ENCODE peak calls at places on chromosomes 7 and 10, in six cellular contexts. One of them, this sample, is unnamed.

GRCh38 chr10:77045046-77045445 is 592.6 kb downstream of the KCNMA1 start:
- DNase-seq in nephron progenitor cell: no peak
- DNase-seq in lung: no peak
- DNase-seq in activated CD8-positive, alpha-beta T cell treated with anti-CD3 and anti-CD28 coated beads for 36 hours: no peak
- DNase-seq in AG09309: no peak
- DNase-seq in IMR-90: no peak
- DNase-seq in this sample: no peak

GRCh38 chr7:120407015-120407414 is 134.0 kb downstream of the KCND2 start:
- DNase-seq in activated CD8-positive, alpha-beta T cell treated with anti-CD3 and anti-CD28 coated beads for 36 hours: no peak
- DNase-seq in lung: no peak
- DNase-seq in nephron progenitor cell: no peak
- DNase-seq in AG09309: no peak
- DNase-seq in IMR-90: no peak
- DNase-seq in this sample: no peak

GRCh38 chr7:126398285-126398684 is 854.5 kb downstream of the GRM8 start:
- DNase-seq in IMR-90: no peak
- DNase-seq in lung: no peak
- DNase-seq in nephron progenitor cell: no peak
- DNase-seq in AG09309: no peak
- DNase-seq in activated CD8-positive, alpha-beta T cell treated with anti-CD3 and anti-CD28 coated beads for 36 hours: no peak
- DNase-seq in this sample: no peak

GRCh38 chr7:42734568-42734967 is 177.3 kb downstream of the C7orf25 start:
- DNase-seq in activated CD8-positive, alpha-beta T cell treated with anti-CD3 and anti-CD28 coated beads for 36 hours: no peak
- DNase-seq in IMR-90: peak; percentile 1
- DNase-seq in lung: no peak
- DNase-seq in AG09309: peak; percentile 7
- DNase-seq in nephron progenitor cell: no peak
- DNase-seq in this sample: no peak

GRCh38 chr10:126468876-126469643 is 80.8 kb upstream of the ADAM12 start:
- DNase-seq in lung: no peak
- DNase-seq in activated CD8-positive, alpha-beta T cell treated with anti-CD3 and anti-CD28 coated beads for 36 hours: no peak
- DNase-seq in IMR-90: no peak
- DNase-seq in AG09309: peak; percentile 35
- DNase-seq in nephron progenitor cell: no peak
- DNase-seq in this sample: no peak

GRCh38 chr7:120740348-120740747 is 117.6 kb downstream of the TSPAN12 start:
- DNase-seq in IMR-90: peak; percentile 10
- DNase-seq in nephron progenitor cell: no peak
- DNase-seq in lung: no peak
- DNase-seq in AG09309: no peak
- DNase-seq in activated CD8-positive, alpha-beta T cell treated with anti-CD3 and anti-CD28 coated beads for 36 hours: no peak
- DNase-seq in this sample: no peak

GRCh38 chr7:153858335-153858734 is 193.9 kb upstream of the DPP6 start:
- DNase-seq in nephron progenitor cell: no peak
- DNase-seq in IMR-90: no peak
- DNase-seq in lung: no peak
- DNase-seq in AG09309: no peak
- DNase-seq in activated CD8-positive, alpha-beta T cell treated with anti-CD3 and anti-CD28 coated beads for 36 hours: no peak
- DNase-seq in this sample: no peak

GRCh38 chr7:118041336-118041878 is 142.6 kb upstream of the LSM8 start:
- DNase-seq in lung: no peak
- DNase-seq in nephron progenitor cell: no peak
- DNase-seq in activated CD8-positive, alpha-beta T cell treated with anti-CD3 and anti-CD28 coated beads for 36 hours: no peak
- DNase-seq in IMR-90: no peak
- DNase-seq in AG09309: no peak
- DNase-seq in this sample: no peak

GRCh38 chr7:121313793-121314676 is 14.8 kb upstream of the WNT16 start:
- DNase-seq in nephron progenitor cell: no peak
- DNase-seq in AG09309: peak; percentile 57
- DNase-seq in lung: no peak
- DNase-seq in IMR-90: no peak
- DNase-seq in activated CD8-positive, alpha-beta T cell treated with anti-CD3 and anti-CD28 coated beads for 36 hours: no peak
- DNase-seq in this sample: no peak

GRCh38 chr10:635088-635861 is 54.2 kb downstream of the DIP2C start:
- DNase-seq in activated CD8-positive, alpha-beta T cell treated with anti-CD3 and anti-CD28 coated beads for 36 hours: no peak
- DNase-seq in nephron progenitor cell: no peak
- DNase-seq in IMR-90: no peak
- DNase-seq in AG09309: no peak
- DNase-seq in lung: no peak
- DNase-seq in this sample: no peak

GRCh38 chr7:16026253-16027020 is 340.0 kb upstream of the MEOX2 start:
- DNase-seq in IMR-90: peak; percentile 84
- DNase-seq in nephron progenitor cell: no peak
- DNase-seq in activated CD8-positive, alpha-beta T cell treated with anti-CD3 and anti-CD28 coated beads for 36 hours: no peak
- DNase-seq in AG09309: no peak
- DNase-seq in lung: no peak
- DNase-seq in this sample: no peak

GRCh38 chr7:107742678-107743566 is 1.0 kb upstream of the CBLL1 start:
- DNase-seq in AG09309: no peak
- DNase-seq in nephron progenitor cell: peak; percentile 59
- DNase-seq in activated CD8-positive, alpha-beta T cell treated with anti-CD3 and anti-CD28 coated beads for 36 hours: no peak
- DNase-seq in lung: peak; percentile 70
- DNase-seq in IMR-90: no peak
- DNase-seq in this sample: no peak

GRCh38 chr10:50280049-50280448 is 28.7 kb upstream of the ASAH2 start:
- DNase-seq in nephron progenitor cell: no peak
- DNase-seq in activated CD8-positive, alpha-beta T cell treated with anti-CD3 and anti-CD28 coated beads for 36 hours: no peak
- DNase-seq in AG09309: no peak
- DNase-seq in IMR-90: no peak
- DNase-seq in lung: no peak
- DNase-seq in this sample: no peak

GRCh38 chr10:44295619-44296222 is 89.2 kb downstream of the CXCL12 start:
- DNase-seq in IMR-90: peak; percentile 17
- DNase-seq in lung: no peak
- DNase-seq in AG09309: no peak
- DNase-seq in nephron progenitor cell: no peak
- DNase-seq in activated CD8-positive, alpha-beta T cell treated with anti-CD3 and anti-CD28 coated beads for 36 hours: no peak
- DNase-seq in this sample: no peak

GRCh38 chr7:85529197-85529596 is 342.3 kb upstream of the SEMA3D start:
- DNase-seq in activated CD8-positive, alpha-beta T cell treated with anti-CD3 and anti-CD28 coated beads for 36 hours: no peak
- DNase-seq in IMR-90: peak; percentile 44
- DNase-seq in nephron progenitor cell: no peak
- DNase-seq in lung: no peak
- DNase-seq in AG09309: no peak
- DNase-seq in this sample: no peak

GRCh38 chr10:127195041-127195506 is 1.3 kb downstream of the INSYN2A start:
- DNase-seq in lung: no peak
- DNase-seq in activated CD8-positive, alpha-beta T cell treated with anti-CD3 and anti-CD28 coated beads for 36 hours: no peak
- DNase-seq in AG09309: no peak
- DNase-seq in nephron progenitor cell: peak; percentile 36
- DNase-seq in IMR-90: no peak
- DNase-seq in this sample: no peak

GRCh38 chr10:24665001-24665400 is 58.7 kb downstream of the ARHGAP21 start:
- DNase-seq in AG09309: no peak
- DNase-seq in nephron progenitor cell: no peak
- DNase-seq in IMR-90: no peak
- DNase-seq in lung: no peak
- DNase-seq in activated CD8-positive, alpha-beta T cell treated with anti-CD3 and anti-CD28 coated beads for 36 hours: no peak
- DNase-seq in this sample: no peak

GRCh38 chr10:88253120-88253519 is 330.0 kb downstream of the RNLS start:
- DNase-seq in IMR-90: no peak
- DNase-seq in AG09309: no peak
- DNase-seq in activated CD8-positive, alpha-beta T cell treated with anti-CD3 and anti-CD28 coated beads for 36 hours: no peak
- DNase-seq in lung: no peak
- DNase-seq in nephron progenitor cell: no peak
- DNase-seq in this sample: no peak
- TF ChIP-seq CTCF in IMR-90: no peak
- TF ChIP-seq CTCF in AG09309: no peak
- TF ChIP-seq CTCF in activated CD8-positive, alpha-beta T cell treated with anti-CD3 and anti-CD28 coated beads for 36 hours: no peak
- TF ChIP-seq CTCF in lung: no peak
- TF ChIP-seq CTCF in nephron progenitor cell: no peak
- TF ChIP-seq CTCF in this sample: no peak

GRCh38 chr10:94194256-94194655 is 168.5 kb downstream of the NOC3L start:
- DNase-seq in IMR-90: peak; percentile 57
- DNase-seq in lung: no peak
- DNase-seq in AG09309: no peak
- DNase-seq in activated CD8-positive, alpha-beta T cell treated with anti-CD3 and anti-CD28 coated beads for 36 hours: no peak
- DNase-seq in nephron progenitor cell: no peak
- DNase-seq in this sample: no peak
- TF ChIP-seq CTCF in IMR-90: peak; percentile 17
- TF ChIP-seq CTCF in lung: no peak
- TF ChIP-seq CTCF in AG09309: peak; percentile 32
- TF ChIP-seq CTCF in activated CD8-positive, alpha-beta T cell treated with anti-CD3 and anti-CD28 coated beads for 36 hours: no peak
- TF ChIP-seq CTCF in nephron progenitor cell: no peak
- TF ChIP-seq CTCF in this sample: no peak

DNA sequence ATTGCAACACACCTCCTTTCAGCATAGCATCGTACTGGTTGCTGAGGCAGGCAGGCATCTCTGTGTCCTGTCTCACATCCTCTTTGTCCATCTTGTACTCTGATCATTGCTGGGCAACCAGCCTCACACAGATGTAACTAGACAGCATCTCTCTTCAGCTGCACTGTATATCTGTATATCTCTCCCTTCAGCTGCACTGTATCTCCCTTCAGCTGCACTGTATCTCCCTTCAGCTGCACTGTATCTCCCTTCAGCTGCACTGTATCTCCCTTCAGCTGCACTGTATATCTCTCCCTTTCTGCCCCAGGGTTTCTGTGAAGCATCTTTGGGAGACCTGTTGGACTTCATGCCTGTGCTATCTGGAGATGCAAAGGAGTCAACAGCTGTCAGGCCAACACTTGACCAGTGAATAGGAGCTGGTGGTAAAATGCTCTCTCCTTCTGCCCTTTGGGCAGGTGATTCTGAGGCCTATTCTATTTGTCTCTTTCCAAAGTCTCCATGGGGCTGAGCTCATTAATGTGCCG is 40.3 kb downstream of the TMEM178B start:
- DNase-seq in IMR-90: no peak
- DNase-seq in nephron progenitor cell: no peak
- DNase-seq in activated CD8-positive, alpha-beta T cell treated with anti-CD3 and anti-CD28 coated beads for 36 hours: no peak
- DNase-seq in lung: no peak
- DNase-seq in AG09309: no peak
- DNase-seq in this sample: no peak
- TF ChIP-seq CTCF in IMR-90: no peak
- TF ChIP-seq CTCF in nephron progenitor cell: no peak
- TF ChIP-seq CTCF in activated CD8-positive, alpha-beta T cell treated with anti-CD3 and anti-CD28 coated beads for 36 hours: no peak
- TF ChIP-seq CTCF in lung: no peak
- TF ChIP-seq CTCF in AG09309: no peak
- TF ChIP-seq CTCF in this sample: no peak

GRCh38 chr7:1849351-1849951 is 179.4 kb downstream of the ELFN1 start:
- DNase-seq in lung: no peak
- DNase-seq in activated CD8-positive, alpha-beta T cell treated with anti-CD3 and anti-CD28 coated beads for 36 hours: no peak
- DNase-seq in AG09309: no peak
- DNase-seq in IMR-90: no peak
- DNase-seq in nephron progenitor cell: peak; percentile 12
- DNase-seq in this sample: no peak
- TF ChIP-seq CTCF in lung: no peak
- TF ChIP-seq CTCF in activated CD8-positive, alpha-beta T cell treated with anti-CD3 and anti-CD28 coated beads for 36 hours: no peak
- TF ChIP-seq CTCF in AG09309: no peak
- TF ChIP-seq CTCF in IMR-90: no peak
- TF ChIP-seq CTCF in nephron progenitor cell: no peak
- TF ChIP-seq CTCF in this sample: no peak

DNA sequence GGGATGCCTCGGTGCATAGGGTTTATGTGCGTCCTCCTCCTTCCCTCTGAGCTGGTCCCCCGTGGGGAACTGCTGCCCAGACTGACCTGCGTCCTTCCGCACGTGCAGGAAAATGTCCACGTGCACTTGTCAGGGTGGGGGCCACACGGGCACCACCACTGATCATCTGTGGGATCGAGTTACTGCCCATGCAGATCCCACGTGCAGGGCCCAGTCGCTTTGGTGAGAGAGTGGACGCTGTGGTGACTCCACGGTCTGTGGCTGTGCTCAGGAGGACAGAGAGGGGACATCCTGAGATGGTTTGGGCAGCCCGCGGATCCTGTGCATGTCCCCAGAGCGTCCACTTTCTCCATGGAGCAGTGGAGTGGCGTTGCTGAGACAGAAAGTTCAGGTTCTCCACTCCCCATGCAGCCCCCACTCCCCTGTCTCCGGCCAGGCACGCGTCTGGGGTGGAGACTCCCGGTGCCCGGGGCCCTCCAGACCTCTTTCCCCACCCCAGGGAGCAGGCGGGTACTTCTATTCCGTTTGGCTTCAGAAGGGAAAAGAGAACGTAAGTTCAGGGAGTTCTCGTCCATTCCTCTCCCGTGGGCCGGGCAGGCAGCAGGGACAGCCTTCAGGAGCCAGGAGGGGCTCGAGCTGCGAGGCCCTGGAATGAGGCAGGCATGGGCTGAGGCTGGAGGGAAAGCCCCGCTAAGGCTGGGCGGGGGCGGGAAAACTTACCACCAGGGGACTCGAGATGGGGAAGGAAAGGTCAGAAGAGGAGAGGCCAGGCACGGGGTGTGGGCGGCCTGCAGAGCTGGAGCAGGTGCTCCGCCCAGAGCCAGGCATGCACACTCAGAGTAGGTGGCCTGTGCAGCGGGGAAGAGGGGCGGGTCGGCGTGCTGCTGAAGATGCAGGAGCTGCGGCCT is 59.9 kb downstream of the EGFR start:
- DNase-seq in AG09309: no peak
- DNase-seq in IMR-90: no peak
- DNase-seq in lung: peak; percentile 55
- DNase-seq in activated CD8-positive, alpha-beta T cell treated with anti-CD3 and anti-CD28 coated beads for 36 hours: peak; percentile 17
- DNase-seq in nephron progenitor cell: peak; percentile 22
- DNase-seq in this sample: no peak
- TF ChIP-seq CTCF in AG09309: no peak
- TF ChIP-seq CTCF in IMR-90: no peak
- TF ChIP-seq CTCF in lung: no peak
- TF ChIP-seq CTCF in activated CD8-positive, alpha-beta T cell treated with anti-CD3 and anti-CD28 coated beads for 36 hours: no peak
- TF ChIP-seq CTCF in nephron progenitor cell: no peak
- TF ChIP-seq CTCF in this sample: no peak

GRCh38 chr10:112872728-112873127 is 77.3 kb upstream of the TCF7L2 start:
- DNase-seq in activated CD8-positive, alpha-beta T cell treated with anti-CD3 and anti-CD28 coated beads for 36 hours: no peak
- DNase-seq in nephron progenitor cell: no peak
- DNase-seq in AG09309: no peak
- DNase-seq in lung: no peak
- DNase-seq in IMR-90: no peak
- DNase-seq in this sample: no peak
- TF ChIP-seq CTCF in activated CD8-positive, alpha-beta T cell treated with anti-CD3 and anti-CD28 coated beads for 36 hours: peak; percentile 13
- TF ChIP-seq CTCF in nephron progenitor cell: no peak
- TF ChIP-seq CTCF in AG09309: peak; percentile 43
- TF ChIP-seq CTCF in lung: no peak
- TF ChIP-seq CTCF in IMR-90: peak; percentile 28
- TF ChIP-seq CTCF in this sample: no peak

DNA sequence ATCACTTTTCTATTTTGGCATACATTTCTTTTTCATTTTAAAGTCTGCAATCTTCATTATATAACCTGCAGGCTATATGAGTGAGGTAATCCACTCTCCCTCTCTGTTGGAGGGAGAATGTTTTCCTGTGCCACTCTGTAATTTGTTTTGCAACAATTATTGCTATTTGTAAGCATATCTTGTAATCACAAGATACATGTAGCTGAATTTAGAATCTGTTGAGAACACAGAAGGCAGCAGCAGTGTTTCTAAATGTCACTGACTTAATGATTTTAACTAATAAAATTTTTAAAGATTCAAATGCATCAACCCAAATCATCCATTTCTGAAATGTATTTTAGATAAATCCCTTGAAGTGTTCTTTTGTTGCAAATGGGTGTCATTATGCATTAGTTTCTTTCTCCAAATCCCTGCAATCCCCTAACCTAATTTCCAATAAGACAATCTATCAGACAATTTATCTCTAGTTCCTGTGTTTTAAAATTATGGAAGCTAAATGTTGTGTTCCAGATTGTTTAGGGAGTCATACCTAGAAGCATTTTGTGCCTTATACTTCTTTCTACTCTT is 19.8 kb upstream of the UMAD1 start:
- DNase-seq in IMR-90: no peak
- DNase-seq in nephron progenitor cell: no peak
- DNase-seq in activated CD8-positive, alpha-beta T cell treated with anti-CD3 and anti-CD28 coated beads for 36 hours: no peak
- DNase-seq in lung: no peak
- DNase-seq in AG09309: no peak
- DNase-seq in this sample: no peak
- TF ChIP-seq CTCF in IMR-90: no peak
- TF ChIP-seq CTCF in nephron progenitor cell: no peak
- TF ChIP-seq CTCF in activated CD8-positive, alpha-beta T cell treated with anti-CD3 and anti-CD28 coated beads for 36 hours: no peak
- TF ChIP-seq CTCF in lung: no peak
- TF ChIP-seq CTCF in AG09309: no peak
- TF ChIP-seq CTCF in this sample: no peak

This sample was measured in D721Med.